ENCODE peak calls at places on chromosomes 11 and 22, in eight cellular contexts. L is HTR-8/SVneo; Y is transverse colon; O is stimulated activated CD4-positive, alpha-beta T cell treated with anti-CD3 and anti-CD28 coated beads, Interleukin-4, amount 100 ng/mL, for 48 hours; Q is activated CD4-positive, alpha-beta T cell treated with anti-CD3 and anti-CD28 coated beads, Interleukin-2, amount 10 ng/mL, durations not matched to agents 7 days and 5 days; Z is GM19239; N is WERI-Rb-1; B is HCT116. E is an unnamed sample.

GRCh38 chr11:76783294-76783900 is at the start of gene TSKU:
- DNase-seq in B (no peak), Q (no peak), L (no peak), O (no peak), Y (no peak), N (no peak), Z (no peak), E (peak; percentile 71)

GRCh38 chr11:60370811-60371297 is 7.5 kb upstream of the MS4A7 start:
- DNase-seq in Z (no peak), Y (no peak), O (no peak), N (no peak), L (no peak), Q (no peak), B (no peak), E (no peak)

GRCh38 chr22:36151006-36151595 is 9.5 kb downstream of the APOL3 start:
- DNase-seq in O (no peak), L (no peak), Y (no peak), Z (no peak), Q (no peak), B (no peak), N (no peak), E (peak; percentile 23)

GRCh38 chr11:78100276-78101040 is 20.8 kb upstream of the NDUFC2 start:
- DNase-seq in Q (no peak), N (no peak), Z (no peak), Y (no peak), O (no peak), B (no peak), L (no peak), E (no peak)

GRCh38 chr11:34732831-34733230 is 111.9 kb downstream of the EHF start:
- DNase-seq in O (no peak), B (no peak), L (no peak), Z (no peak), N (peak; percentile 12), Q (no peak), Y (no peak), E (no peak)

GRCh38 chr22:44158766-44159165 is 22.0 kb upstream of the PARVG start:
- DNase-seq in Q (no peak), O (no peak), Z (no peak), N (no peak), Y (no peak), B (no peak), L (no peak), E (no peak)

GRCh38 chr11:119724956-119725355 is 4.0 kb downstream of the NECTIN1 start:
- DNase-seq in O (no peak), Q (no peak), L (no peak), Z (no peak), B (no peak), Y (no peak), N (no peak), E (no peak)

GRCh38 chr11:44634401-44635281 is 69.2 kb downstream of the CD82 start:
- DNase-seq in B (peak; percentile 10), Y (peak; percentile 51), Q (no peak), O (no peak), Z (no peak), L (peak; percentile 82), N (peak; percentile 98), E (peak; percentile 60)

GRCh38 chr22:46789992-46790391 is 27.5 kb downstream of the TBC1D22A start:
- DNase-seq in L (no peak), Y (no peak), Q (no peak), B (no peak), N (no peak), O (no peak), Z (no peak), E (no peak)

GRCh38 chr11:47270331-47271271 is 668 bp downstream of the MADD start:
- DNase-seq in N (peak; percentile 43), Z (no peak), L (peak; percentile 32), Y (peak; percentile 34), O (no peak), Q (peak; percentile 43), B (no peak), E (peak; percentile 53)